ENCODE peak calls at places on chromosomes 2 and 18, in nine cellular contexts. One of them, this sample, is unnamed.

GRCh38 chr2:12884713-12885282 is 168.1 kb downstream of the TRIB2 start:
- DNase-seq in choroid plexus epithelial cell: peak; percentile 60
- DNase-seq in WERI-Rb-1: no peak
- DNase-seq in bronchial epithelial cell: peak; percentile 54
- DNase-seq in lower lobe of right lung: no peak
- DNase-seq in lung: peak; percentile 32
- DNase-seq in endothelial cell of umbilical vein: peak; percentile 59
- DNase-seq in fibroblast of lung: peak; percentile 84
- DNase-seq in adrenal gland: peak; percentile 77
- DNase-seq in this sample: peak; percentile 14

GRCh38 chr2:119222213-119222612 is 1.4 kb upstream of the STEAP3 start:
- DNase-seq in choroid plexus epithelial cell: no peak
- DNase-seq in WERI-Rb-1: no peak
- DNase-seq in bronchial epithelial cell: no peak
- DNase-seq in lower lobe of right lung: no peak
- DNase-seq in lung: no peak
- DNase-seq in endothelial cell of umbilical vein: no peak
- DNase-seq in fibroblast of lung: no peak
- DNase-seq in adrenal gland: no peak
- DNase-seq in this sample: no peak

GRCh38 chr2:171147081-171147480 is 13.6 kb downstream of the TLK1 start:
- DNase-seq in choroid plexus epithelial cell: no peak
- DNase-seq in WERI-Rb-1: no peak
- DNase-seq in bronchial epithelial cell: no peak
- DNase-seq in lower lobe of right lung: no peak
- DNase-seq in lung: no peak
- DNase-seq in endothelial cell of umbilical vein: peak; percentile 66
- DNase-seq in fibroblast of lung: no peak
- DNase-seq in adrenal gland: no peak
- DNase-seq in this sample: no peak

GRCh38 chr2:71861186-71862160 is 286.2 kb downstream of the CYP26B1 start:
- DNase-seq in choroid plexus epithelial cell: no peak
- DNase-seq in WERI-Rb-1: no peak
- DNase-seq in bronchial epithelial cell: no peak
- DNase-seq in lower lobe of right lung: no peak
- DNase-seq in lung: no peak
- DNase-seq in endothelial cell of umbilical vein: no peak
- DNase-seq in fibroblast of lung: no peak
- DNase-seq in adrenal gland: no peak
- DNase-seq in this sample: no peak

GRCh38 chr18:8841781-8842485 is 136.6 kb downstream of the MTCL1 start:
- DNase-seq in choroid plexus epithelial cell: peak; percentile 34
- DNase-seq in WERI-Rb-1: no peak
- DNase-seq in bronchial epithelial cell: peak; percentile 33
- DNase-seq in lower lobe of right lung: no peak
- DNase-seq in lung: no peak
- DNase-seq in endothelial cell of umbilical vein: no peak
- DNase-seq in fibroblast of lung: peak; percentile 88
- DNase-seq in adrenal gland: no peak
- DNase-seq in this sample: no peak

GRCh38 chr18:3452750-3453539 is 3.0 kb downstream of the TGIF1 start:
- DNase-seq in choroid plexus epithelial cell: peak; percentile 46
- DNase-seq in WERI-Rb-1: no peak
- DNase-seq in bronchial epithelial cell: peak; percentile 52
- DNase-seq in lower lobe of right lung: no peak
- DNase-seq in lung: no peak
- DNase-seq in endothelial cell of umbilical vein: peak; percentile 49
- DNase-seq in fibroblast of lung: no peak
- DNase-seq in adrenal gland: no peak
- DNase-seq in this sample: no peak

GRCh38 chr2:133411857-133412256 is 156.4 kb downstream of the NCKAP5 start:
- DNase-seq in choroid plexus epithelial cell: no peak
- DNase-seq in WERI-Rb-1: peak; percentile 40
- DNase-seq in bronchial epithelial cell: no peak
- DNase-seq in lower lobe of right lung: no peak
- DNase-seq in lung: no peak
- DNase-seq in endothelial cell of umbilical vein: no peak
- DNase-seq in fibroblast of lung: no peak
- DNase-seq in adrenal gland: no peak
- DNase-seq in this sample: no peak

GRCh38 chr2:145110668-145111067 is 590.7 kb upstream of the ZEB2 start:
- DNase-seq in choroid plexus epithelial cell: peak; percentile 24
- DNase-seq in WERI-Rb-1: no peak
- DNase-seq in bronchial epithelial cell: peak; percentile 23
- DNase-seq in lower lobe of right lung: no peak
- DNase-seq in lung: no peak
- DNase-seq in endothelial cell of umbilical vein: peak; percentile 68
- DNase-seq in fibroblast of lung: peak; percentile 76
- DNase-seq in adrenal gland: no peak
- DNase-seq in this sample: no peak

GRCh38 chr18:3061581-3062416 is 48.9 kb upstream of the LPIN2 start:
- DNase-seq in choroid plexus epithelial cell: no peak
- DNase-seq in WERI-Rb-1: no peak
- DNase-seq in bronchial epithelial cell: no peak
- DNase-seq in lower lobe of right lung: no peak
- DNase-seq in lung: no peak
- DNase-seq in endothelial cell of umbilical vein: no peak
- DNase-seq in fibroblast of lung: no peak
- DNase-seq in adrenal gland: no peak
- DNase-seq in this sample: no peak

GRCh38 chr18:70373062-70373519 is 84.2 kb downstream of the SOCS6 start:
- DNase-seq in choroid plexus epithelial cell: peak; percentile 80
- DNase-seq in WERI-Rb-1: peak; percentile 10
- DNase-seq in bronchial epithelial cell: peak; percentile 69
- DNase-seq in lower lobe of right lung: no peak
- DNase-seq in lung: no peak
- DNase-seq in endothelial cell of umbilical vein: no peak
- DNase-seq in fibroblast of lung: peak; percentile 92
- DNase-seq in adrenal gland: peak; percentile 40
- DNase-seq in this sample: no peak

GRCh38 chr2:61910603-61911002 is 5.1 kb downstream of the COMMD1 start:
- DNase-seq in choroid plexus epithelial cell: peak; percentile 30
- DNase-seq in WERI-Rb-1: no peak
- DNase-seq in bronchial epithelial cell: peak; percentile 37
- DNase-seq in lower lobe of right lung: no peak
- DNase-seq in lung: no peak
- DNase-seq in endothelial cell of umbilical vein: no peak
- DNase-seq in fibroblast of lung: no peak
- DNase-seq in adrenal gland: no peak
- DNase-seq in this sample: no peak
- TF ChIP-seq CTCF in choroid plexus epithelial cell: peak; percentile 45
- TF ChIP-seq CTCF in WERI-Rb-1: peak; percentile 21
- TF ChIP-seq CTCF in bronchial epithelial cell: no peak
- TF ChIP-seq CTCF in lower lobe of right lung: peak; percentile 12
- TF ChIP-seq CTCF in lung: no peak
- TF ChIP-seq CTCF in endothelial cell of umbilical vein: no peak
- TF ChIP-seq CTCF in fibroblast of lung: no peak
- TF ChIP-seq CTCF in adrenal gland: no peak
- TF ChIP-seq CTCF in this sample: peak; percentile 15

DNA sequence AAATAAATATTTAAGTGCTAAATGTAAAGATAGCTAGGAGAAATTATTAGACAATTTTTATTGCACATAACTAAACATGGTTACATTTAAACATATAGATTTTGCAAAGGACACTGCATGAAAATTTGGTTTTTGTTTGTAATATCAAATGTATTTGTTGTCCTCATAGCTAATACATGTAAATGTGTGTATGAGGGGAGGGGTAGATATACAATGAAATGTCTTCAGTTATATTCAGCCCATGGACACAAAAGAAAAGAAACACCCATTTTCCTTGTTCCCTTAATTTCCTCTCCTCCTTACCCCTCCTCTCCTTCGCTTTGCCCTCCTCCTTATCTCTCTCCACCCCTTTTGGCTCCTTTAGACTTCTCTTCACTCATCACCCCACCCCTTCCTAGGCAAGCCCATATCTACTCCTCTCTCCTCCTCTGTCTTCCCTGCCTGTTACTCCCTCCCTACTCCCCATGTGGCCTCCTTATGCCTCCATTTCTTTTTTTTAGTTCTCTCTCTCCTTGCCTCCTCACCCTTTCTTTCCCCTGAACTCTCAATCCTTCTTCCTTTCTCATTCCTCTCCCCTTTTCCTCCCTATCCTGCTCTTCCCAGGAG is 1.4 kb downstream of the COL3A1 start:
- DNase-seq in choroid plexus epithelial cell: peak; percentile 98
- DNase-seq in WERI-Rb-1: no peak
- DNase-seq in bronchial epithelial cell: no peak
- DNase-seq in lower lobe of right lung: no peak
- DNase-seq in lung: no peak
- DNase-seq in endothelial cell of umbilical vein: no peak
- DNase-seq in fibroblast of lung: peak; percentile 88
- DNase-seq in adrenal gland: peak; percentile 12
- DNase-seq in this sample: no peak
- TF ChIP-seq CTCF in choroid plexus epithelial cell: no peak
- TF ChIP-seq CTCF in WERI-Rb-1: no peak
- TF ChIP-seq CTCF in bronchial epithelial cell: no peak
- TF ChIP-seq CTCF in lower lobe of right lung: no peak
- TF ChIP-seq CTCF in lung: no peak
- TF ChIP-seq CTCF in endothelial cell of umbilical vein: no peak
- TF ChIP-seq CTCF in fibroblast of lung: no peak
- TF ChIP-seq CTCF in adrenal gland: no peak
- TF ChIP-seq CTCF in this sample: no peak

GRCh38 chr18:67705748-67706147 is 189.2 kb upstream of the DSEL start:
- DNase-seq in choroid plexus epithelial cell: peak; percentile 50
- DNase-seq in WERI-Rb-1: no peak
- DNase-seq in bronchial epithelial cell: peak; percentile 33
- DNase-seq in lower lobe of right lung: no peak
- DNase-seq in lung: no peak
- DNase-seq in endothelial cell of umbilical vein: no peak
- DNase-seq in fibroblast of lung: no peak
- DNase-seq in adrenal gland: no peak
- DNase-seq in this sample: no peak

GRCh38 chr18:67715567-67715966 is 199.0 kb upstream of the DSEL start:
- DNase-seq in choroid plexus epithelial cell: no peak
- DNase-seq in WERI-Rb-1: no peak
- DNase-seq in bronchial epithelial cell: no peak
- DNase-seq in lower lobe of right lung: no peak
- DNase-seq in lung: no peak
- DNase-seq in endothelial cell of umbilical vein: no peak
- DNase-seq in fibroblast of lung: no peak
- DNase-seq in adrenal gland: no peak
- DNase-seq in this sample: no peak

GRCh38 chr18:67710639-67711038 is 194.1 kb upstream of the DSEL start:
- DNase-seq in choroid plexus epithelial cell: peak; percentile 20
- DNase-seq in WERI-Rb-1: peak; percentile 7
- DNase-seq in bronchial epithelial cell: peak; percentile 31
- DNase-seq in lower lobe of right lung: no peak
- DNase-seq in lung: no peak
- DNase-seq in endothelial cell of umbilical vein: no peak
- DNase-seq in fibroblast of lung: no peak
- DNase-seq in adrenal gland: no peak
- DNase-seq in this sample: no peak
- TF ChIP-seq CTCF in choroid plexus epithelial cell: peak; percentile 47
- TF ChIP-seq CTCF in WERI-Rb-1: peak; percentile 13
- TF ChIP-seq CTCF in bronchial epithelial cell: peak; percentile 34
- TF ChIP-seq CTCF in lower lobe of right lung: no peak
- TF ChIP-seq CTCF in lung: no peak
- TF ChIP-seq CTCF in endothelial cell of umbilical vein: no peak
- TF ChIP-seq CTCF in fibroblast of lung: no peak
- TF ChIP-seq CTCF in adrenal gland: no peak
- TF ChIP-seq CTCF in this sample: no peak

DNA sequence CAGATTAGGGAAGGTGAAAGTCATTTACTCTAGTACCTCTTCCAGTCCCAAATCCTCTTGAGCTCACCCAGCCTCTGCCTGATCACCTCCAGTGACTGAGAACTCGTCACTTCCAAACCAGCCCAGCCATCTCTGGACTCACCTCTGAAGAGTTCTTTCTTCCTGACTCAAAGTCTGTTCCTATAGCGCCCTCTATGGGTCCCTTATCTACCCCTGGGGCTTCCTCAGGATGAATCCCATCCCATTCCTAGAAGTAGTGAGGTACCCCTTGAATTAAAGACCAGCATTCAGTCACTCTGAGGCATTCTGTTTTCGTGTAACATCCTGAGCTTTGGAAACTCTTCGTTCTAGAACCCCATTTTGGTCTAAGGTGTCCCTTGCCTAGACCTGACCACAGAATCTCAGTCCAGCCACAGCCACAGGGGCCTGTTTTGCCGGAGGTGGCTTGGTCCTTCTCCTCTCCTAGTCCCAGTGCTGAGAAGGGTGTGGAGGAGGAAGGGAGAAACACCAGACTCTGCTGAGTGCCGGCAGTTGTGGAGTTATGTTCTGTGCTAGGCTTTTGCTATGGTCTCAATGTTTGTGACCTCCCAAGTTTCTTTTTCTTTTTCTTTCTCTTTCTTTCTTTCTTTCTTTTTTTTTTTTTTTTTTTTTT is 32.7 kb downstream of the SIX3 start:
- DNase-seq in choroid plexus epithelial cell: peak; percentile 62
- DNase-seq in WERI-Rb-1: peak; percentile 90
- DNase-seq in bronchial epithelial cell: peak; percentile 76
- DNase-seq in lower lobe of right lung: no peak
- DNase-seq in lung: no peak
- DNase-seq in endothelial cell of umbilical vein: no peak
- DNase-seq in fibroblast of lung: peak; percentile 32
- DNase-seq in adrenal gland: peak; percentile 35
- DNase-seq in this sample: peak; percentile 46
- TF ChIP-seq CTCF in choroid plexus epithelial cell: peak; percentile 64
- TF ChIP-seq CTCF in WERI-Rb-1: peak; percentile 73
- TF ChIP-seq CTCF in bronchial epithelial cell: peak; percentile 78
- TF ChIP-seq CTCF in lower lobe of right lung: peak; percentile 31
- TF ChIP-seq CTCF in lung: no peak
- TF ChIP-seq CTCF in endothelial cell of umbilical vein: peak; percentile 44
- TF ChIP-seq CTCF in fibroblast of lung: peak; percentile 55
- TF ChIP-seq CTCF in adrenal gland: peak; percentile 8
- TF ChIP-seq CTCF in this sample: peak; percentile 29

GRCh38 chr2:25714740-25715139 is 41.4 kb upstream of the DTNB start:
- DNase-seq in choroid plexus epithelial cell: peak; percentile 39
- DNase-seq in WERI-Rb-1: no peak
- DNase-seq in bronchial epithelial cell: no peak
- DNase-seq in lower lobe of right lung: no peak
- DNase-seq in lung: no peak
- DNase-seq in endothelial cell of umbilical vein: no peak
- DNase-seq in fibroblast of lung: no peak
- DNase-seq in adrenal gland: no peak
- DNase-seq in this sample: no peak
- TF ChIP-seq CTCF in choroid plexus epithelial cell: peak; percentile 32
- TF ChIP-seq CTCF in WERI-Rb-1: peak; percentile 37
- TF ChIP-seq CTCF in bronchial epithelial cell: no peak
- TF ChIP-seq CTCF in lower lobe of right lung: no peak
- TF ChIP-seq CTCF in lung: no peak
- TF ChIP-seq CTCF in endothelial cell of umbilical vein: no peak
- TF ChIP-seq CTCF in fibroblast of lung: no peak
- TF ChIP-seq CTCF in adrenal gland: no peak
- TF ChIP-seq CTCF in this sample: no peak

This sample was measured in body of pancreas.